ENCODE peak calls at places on chromosomes 2 and 18, in four cellular contexts. N is PC-3, X is astrocyte, E is endothelial cell of umbilical vein. F is an unnamed sample.
A peak's percentile ranks its signal among the peaks of the same experiment; 100 is the strongest.

GRCh38 chr2:33583194-33583938 is 15.7 kb downstream of the FAM98A start:
- DNase-seq in N (peak; percentile 60), X (peak; percentile 12), E (peak; percentile 64), F (peak; percentile 54)

GRCh38 chr18:49021433-49022129 is 70.8 kb upstream of the SMAD7 start:
- DNase-seq in N (peak; percentile 73), X (no peak), E (peak; percentile 19), F (peak; percentile 58)

GRCh38 chr2:33011406-33011805 is 64.7 kb downstream of the LTBP1 start:
- DNase-seq in N (no peak), X (no peak), E (no peak), F (peak; percentile 38)

GRCh38 chr2:25323042-25323514 is 18.6 kb downstream of the DNMT3A start:
- DNase-seq in N (no peak), X (peak; percentile 27), E (no peak), F (no peak)

GRCh38 chr2:120524174-120524573 is 178.2 kb downstream of the INHBB start:
- DNase-seq in N (no peak), X (no peak), E (no peak), F (no peak)

GRCh38 chr2:120245933-120246332 is 6.7 kb upstream of the RALB start:
- DNase-seq in N (peak; percentile 26), X (no peak), E (no peak), F (no peak)

GRCh38 chr18:6376433-6377229 is 38.1 kb downstream of the L3MBTL4 start:
- DNase-seq in N (peak; percentile 79), X (no peak), E (no peak), F (no peak)

GRCh38 chr2:38076710-38077430 is 919 bp upstream of the CYP1B1 start:
- DNase-seq in N (peak; percentile 84), X (peak; percentile 91), E (no peak), F (peak; percentile 81)

GRCh38 chr2:181977661-181978350 is 7.8 kb upstream of the PPP1R1C start:
- DNase-seq in N (peak; percentile 83), X (no peak), E (no peak), F (peak; percentile 23)

GRCh38 chr2:151619337-151619989 is 114.8 kb downstream of the NEB start:
- DNase-seq in N (no peak), X (peak; percentile 34), E (peak; percentile 97), F (peak; percentile 57)

GRCh38 chr18:72194072-72194471 is 350.1 kb downstream of the CBLN2 start:
- DNase-seq in N (no peak), X (no peak), E (no peak), F (no peak)

GRCh38 chr2:128347701-128348504 is 29.2 kb upstream of the HS6ST1 start:
- DNase-seq in N (peak; percentile 6), X (peak; percentile 64), E (peak; percentile 46), F (peak; percentile 49)

GRCh38 chr2:150133623-150134022 is 353.8 kb downstream of the RND3 start:
- DNase-seq in N (peak; percentile 97), X (peak; percentile 97), E (peak; percentile 97), F (no peak)

GRCh38 chr18:54240629-54241107 is 16.2 kb upstream of the MBD2 start:
- DNase-seq in N (no peak), X (no peak), E (no peak), F (no peak)

GRCh38 chr2:105617631-105618350 is 126.9 kb upstream of the NCK2 start:
- DNase-seq in N (peak; percentile 90), X (no peak), E (no peak), F (no peak)

GRCh38 chr2:71700041-71700879 is 246.9 kb downstream of the DYSF start:
- DNase-seq in N (no peak), X (no peak), E (no peak), F (no peak)

GRCh38 chr18:54284535-54284934 is 15.2 kb downstream of the POLI start:
- DNase-seq in N (no peak), X (no peak), E (no peak), F (no peak)

GRCh38 chr2:74947703-74948102 is 10.7 kb upstream of the POLE4 start:
- DNase-seq in N (no peak), X (no peak), E (no peak), F (peak; percentile 15)

GRCh38 chr2:61411109-61411508 is 59.8 kb downstream of the USP34 start:
- DNase-seq in N (no peak), X (no peak), E (no peak), F (no peak)

GRCh38 chr18:46204143-46204542 is 100.0 kb downstream of the HAUS1 start:
- DNase-seq in N (no peak), X (no peak), E (no peak), F (no peak)

GRCh38 chr18:24492445-24492844 is 32.0 kb downstream of the HRH4 start:
- DNase-seq in N (no peak), X (no peak), E (no peak), F (no peak)

GRCh38 chr2:172844021-172844420 is 108.4 kb downstream of the RAPGEF4 start:
- DNase-seq in N (no peak), X (no peak), E (no peak), F (no peak)

GRCh38 chr2:237451582-237452469 is 35.2 kb upstream of the MLPH start:
- DNase-seq in N (no peak), X (no peak), E (no peak), F (peak; percentile 56)

GRCh38 chr2:2291500-2292260 is 39.4 kb downstream of the MYT1L start:
- DNase-seq in N (peak; percentile 27), X (no peak), E (no peak), F (no peak)

GRCh38 chr2:190121971-190122370 is 59.4 kb upstream of the MSTN start:
- DNase-seq in N (peak; percentile 45), X (no peak), E (peak; percentile 52), F (peak; percentile 39)

GRCh38 chr18:57141208-57142129 is 5.4 kb upstream of the BOD1L2 start:
- DNase-seq in N (peak; percentile 10), X (no peak), E (no peak), F (no peak)

GRCh38 chr18:61286867-61287266 is 46.4 kb upstream of the CDH20 start:
- DNase-seq in N (no peak), X (no peak), E (no peak), F (no peak)

GRCh38 chr18:5142859-5143258 is 54.2 kb downstream of the AKAIN1 start:
- DNase-seq in N (no peak), X (no peak), E (no peak), F (no peak)

GRCh38 chr2:105166671-105167070 is 74.9 kb upstream of the GPR45 start:
- DNase-seq in N (no peak), X (no peak), E (no peak), F (no peak)

GRCh38 chr2:206556357-206556949 is 85.8 kb upstream of the FAM237A start:
- DNase-seq in N (peak; percentile 77), X (peak; percentile 37), E (peak; percentile 72), F (peak; percentile 51)

GRCh38 chr2:221103930-221104329 is 468.2 kb downstream of the EPHA4 start:
- DNase-seq in N (no peak), X (peak; percentile 10), E (peak; percentile 42), F (peak; percentile 35)

GRCh38 chr2:60295591-60295962 is 257.9 kb downstream of the BCL11A start:
- DNase-seq in N (no peak), X (no peak), E (no peak), F (no peak)

GRCh38 chr2:99725810-99726209 is 236.0 kb upstream of the REV1 start:
- DNase-seq in N (peak; percentile 27), X (no peak), E (no peak), F (no peak)
- TF ChIP-seq CTCF in N (peak; percentile 60), X (peak; percentile 41), E (no peak), F (no peak)

GRCh38 chr18:50560681-50561629 is 1.1 kb downstream of the MAPK4 start:
- DNase-seq in N (no peak), X (no peak), E (no peak), F (no peak)
- TF ChIP-seq EZH2 in N (peak; percentile 35), X (peak; percentile 93), E (peak; percentile 67), F (peak; percentile 83)

DNA sequence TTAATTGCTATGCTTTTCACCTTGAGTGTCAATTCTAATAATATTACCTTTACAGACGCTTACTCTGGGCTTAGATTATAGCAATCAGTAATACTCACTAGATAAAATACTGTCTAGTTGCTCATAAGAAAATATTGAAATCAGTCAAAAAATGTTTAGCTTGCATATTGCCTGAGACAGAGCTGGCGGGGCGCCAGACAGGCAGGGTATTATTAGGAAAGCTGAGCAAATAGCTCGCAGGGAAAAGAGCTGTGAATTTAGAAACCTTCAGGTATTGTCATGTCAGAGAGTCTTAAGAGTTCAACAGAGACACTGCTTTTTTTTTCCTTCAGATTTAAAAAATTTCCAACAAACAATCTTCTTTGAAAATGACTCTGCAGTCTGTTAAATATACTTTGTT is 118.4 kb downstream of the MEIS1 start:
- DNase-seq in N (peak; percentile 40), X (no peak), E (peak; percentile 27), F (peak; percentile 45)
- H3K4me3 ChIP-seq in N (no peak overlapping the region), X (no peak overlapping the region), E (no peak overlapping the region), F (no peak overlapping the region)

DNA sequence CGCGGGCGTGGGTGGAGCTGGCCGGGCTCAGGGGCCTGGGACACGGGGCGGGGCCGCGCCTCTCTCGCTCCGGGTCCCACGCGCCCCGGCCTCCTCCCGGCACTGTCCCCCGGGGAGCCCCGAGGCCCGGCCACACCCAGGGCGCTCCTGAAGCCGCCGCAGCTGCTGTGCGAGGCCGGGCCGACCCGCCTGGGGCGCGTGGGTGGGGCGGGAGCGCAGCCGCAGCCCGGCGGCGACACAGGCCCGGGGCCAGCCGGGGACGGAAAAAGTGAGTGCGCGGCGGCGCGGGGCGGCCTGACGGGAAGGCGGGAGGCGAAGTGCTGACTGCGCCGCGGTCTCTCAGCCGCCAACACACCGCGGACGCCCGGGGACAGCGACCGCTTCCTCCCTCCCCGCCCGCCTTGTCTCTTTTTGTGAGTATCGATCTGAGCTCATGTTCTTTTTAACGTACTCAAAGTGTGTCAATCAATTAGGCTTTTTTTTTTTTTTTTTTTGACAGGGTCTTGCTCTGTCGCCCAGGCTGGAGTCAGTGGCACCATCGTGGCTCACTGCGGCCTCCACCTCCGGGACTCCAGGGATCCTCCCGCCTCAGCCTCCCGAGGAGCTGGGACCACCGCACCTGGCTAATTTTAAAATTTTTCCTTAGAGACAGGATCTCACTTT is 14.5 kb downstream of the PDCD1 start:
- DNase-seq in N (peak; percentile 69), X (peak; percentile 34), E (peak; percentile 44), F (peak; percentile 75)
- TF ChIP-seq CTCF in N (no peak), X (no peak), E (no peak), F (no peak)

GRCh38 chr18:62950246-62950645 is 234.9 kb downstream of the PHLPP1 start:
- DNase-seq in N (no peak), X (no peak), E (no peak), F (no peak)

GRCh38 chr18:62953663-62954062 is 238.3 kb downstream of the PHLPP1 start:
- DNase-seq in N (no peak), X (no peak), E (no peak), F (no peak)

GRCh38 chr18:62954341-62954740 is 239.0 kb downstream of the PHLPP1 start:
- DNase-seq in N (peak; percentile 85), X (peak; percentile 70), E (no peak), F (no peak)

GRCh38 chr18:62948788-62949187 is 233.4 kb downstream of the PHLPP1 start:
- DNase-seq in N (no peak), X (no peak), E (no peak), F (no peak)

GRCh38 chr18:62952807-62953206 is 237.5 kb downstream of the PHLPP1 start:
- DNase-seq in N (peak; percentile 60), X (no peak), E (no peak), F (no peak)
- TF ChIP-seq EZH2 in N (no peak), X (no peak), E (no peak), F (no peak)

GRCh38 chr2:113407446-113408099 is 29.9 kb upstream of the ZNG1B start:
- DNase-seq in N (peak; percentile 82), X (no peak), E (no peak), F (peak; percentile 24)

DNA sequence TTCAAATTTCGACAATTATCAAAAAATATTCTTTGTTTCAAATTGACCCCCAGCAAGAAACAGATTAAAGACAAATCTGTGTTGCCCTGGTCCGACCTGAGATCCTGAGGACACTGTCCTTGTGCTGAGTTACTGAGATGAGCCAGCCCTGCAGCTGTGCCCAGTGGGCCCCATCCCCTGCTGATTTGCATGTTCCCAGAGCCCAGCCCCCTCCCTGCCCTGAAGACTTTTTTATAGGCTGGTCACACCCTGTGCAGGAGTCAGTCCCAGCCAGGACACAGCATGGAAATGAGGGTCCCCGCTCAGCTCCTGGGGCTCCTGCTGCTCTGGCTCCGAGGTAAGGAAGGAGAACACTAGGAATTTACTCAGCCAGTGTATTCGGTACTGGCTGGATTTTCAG is 31.4 kb upstream of the ZNG1B start:
- DNase-seq in N (no peak), X (no peak), E (no peak), F (no peak)
- H3K4me3 ChIP-seq in N (no peak overlapping the region), X (no peak overlapping the region), E (no peak overlapping the region), F (no peak overlapping the region)

F was measured in A673.